ENCODE peak calls at places on chromosomes 12 and 14, in nine cellular contexts. P is CD4-positive, alpha-beta T cell; S is thoracic aorta; U is K562; Q is breast epithelium; V is cardiac muscle cell; I is mesothelial cell of epicardium; E is lower leg skin; C is nephron progenitor cell. Y is an unnamed sample.

GRCh38 chr12:120252071-120252906 is 13.2 kb downstream of the PXN start:
- DNase-seq in V (no peak), U (no peak), I (no peak), C (no peak), P (peak), E (no peak), S (no peak), Q (no peak), Y (peak)

GRCh38 chr12:46585854-46586621 is 213.5 kb upstream of the SLC38A2 start:
- DNase-seq in I (no peak), E (no peak), S (no peak), V (peak), P (peak), C (peak), Q (no peak), U (peak), Y (peak)

GRCh38 chr12:99522456-99522855 is 125.1 kb upstream of the GARIN6 start:
- DNase-seq in U (no peak), P (no peak), C (no peak), V (no peak), S (no peak), Q (no peak), E (no peak), I (no peak), Y (no peak)

GRCh38 chr12:6074394-6074793 is 50.1 kb downstream of the VWF start:
- DNase-seq in V (no peak), E (no peak), C (no peak), Q (no peak), S (no peak), U (no peak), P (no peak), I (no peak), Y (no peak)

GRCh38 chr14:104930526-104931322 is 6.0 kb downstream of the PLD4 start:
- DNase-seq in S (no peak), C (no peak), V (no peak), U (no peak), Q (no peak), I (no peak), E (peak), P (no peak), Y (no peak)

GRCh38 chr14:88228519-88229236 is 94.4 kb downstream of the KCNK10 start:
- DNase-seq in U (no peak), V (no peak), I (no peak), C (no peak), Q (no peak), P (no peak), E (no peak), S (no peak), Y (no peak)

GRCh38 chr14:99995700-99996356 is 69.4 kb upstream of the EVL start:
- DNase-seq in S (no peak), C (peak), E (no peak), U (peak), V (peak), I (no peak), P (peak), Q (no peak), Y (peak)

GRCh38 chr12:108799528-108800243 is 57.7 kb downstream of the SSH1 start:
- DNase-seq in I (no peak), S (no peak), E (no peak), C (no peak), V (no peak), Q (no peak), P (no peak), U (no peak), Y (no peak)

GRCh38 chr14:77502109-77502782 is 3.6 kb upstream of the ISM2 start:
- DNase-seq in U (no peak), P (no peak), I (no peak), V (no peak), Q (no peak), E (no peak), S (no peak), C (no peak), Y (no peak)

GRCh38 chr14:76376001-76376404 is at the start of gene ESRRB:
- DNase-seq in C (peak), I (peak), S (no peak), E (no peak), P (no peak), U (no peak), V (peak), Q (no peak), Y (no peak)

GRCh38 chr14:21268612-21269251 is 510 bp downstream of the HNRNPC start:
- DNase-seq in S (no peak), Q (peak), I (peak), V (peak), C (peak), U (peak), P (no peak), E (no peak), Y (no peak)

GRCh38 chr14:100708349-100709217 is 18.1 kb upstream of the DLK1 start:
- DNase-seq in I (peak), V (peak), P (no peak), S (no peak), Q (no peak), C (peak), U (no peak), E (no peak), Y (no peak)

GRCh38 chr12:132178801-132179401 is 34.6 kb downstream of the NOC4L start:
- DNase-seq in C (no peak), S (no peak), P (peak), I (no peak), V (no peak), U (no peak), Q (no peak), E (no peak), Y (no peak)

GRCh38 chr12:113274848-113275247 is 53.6 kb downstream of the TPCN1 start:
- DNase-seq in S (no peak), P (no peak), C (no peak), U (no peak), E (no peak), Q (no peak), V (peak), I (no peak), Y (no peak)

GRCh38 chr14:65206448-65207096 is 104.3 kb upstream of the MAX start:
- DNase-seq in V (no peak), E (no peak), U (no peak), Q (no peak), S (no peak), I (no peak), P (no peak), C (no peak), Y (no peak)

GRCh38 chr14:50520947-50521815 is 11.2 kb downstream of the MAP4K5 start:
- DNase-seq in S (peak), I (no peak), Q (no peak), P (no peak), C (no peak), V (no peak), E (no peak), U (no peak), Y (no peak)

GRCh38 chr12:1932264-1932777 is 13.9 kb upstream of the CACNA2D4 start:
- DNase-seq in P (no peak), S (no peak), C (no peak), E (peak), U (no peak), V (no peak), I (no peak), Q (no peak), Y (no peak)

GRCh38 chr12:87820524-87821194 is 208.5 kb downstream of the C12orf50 start:
- DNase-seq in E (no peak), S (no peak), Q (no peak), U (no peak), C (no peak), I (no peak), P (no peak), V (no peak), Y (no peak)

GRCh38 chr12:124595444-124595843 is 28.0 kb upstream of the NCOR2 start:
- DNase-seq in Q (no peak), E (no peak), U (no peak), C (no peak), V (no peak), S (no peak), I (no peak), P (no peak), Y (no peak)

GRCh38 chr12:41515953-41516352 is 327.8 kb downstream of the PDZRN4 start:
- DNase-seq in V (no peak), U (no peak), C (no peak), P (no peak), S (no peak), I (no peak), E (no peak), Q (no peak), Y (no peak)

GRCh38 chr12:2752676-2753371 is 41.9 kb upstream of the FKBP4 start:
- DNase-seq in C (peak), E (peak), Q (peak), U (peak), S (no peak), I (peak), P (peak), V (peak), Y (peak)

DNA sequence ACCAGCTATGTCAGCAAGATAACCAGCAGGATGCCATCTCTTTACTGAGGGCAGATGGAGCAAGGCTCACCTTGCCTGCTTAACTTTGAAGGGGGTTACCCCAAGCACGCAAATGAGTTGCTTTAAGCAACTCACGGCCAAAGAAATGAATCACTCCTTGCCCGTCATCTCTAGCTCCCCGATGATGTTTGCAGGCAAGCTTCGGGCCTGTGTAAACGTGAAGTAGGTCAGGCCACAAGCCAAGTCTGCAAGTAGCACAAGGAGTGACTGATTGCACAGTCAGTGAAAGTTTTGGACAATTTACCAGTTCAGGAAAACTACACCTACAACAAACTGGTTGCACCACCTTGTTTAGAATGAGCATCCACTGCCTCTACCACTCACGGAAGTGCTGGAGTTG is 699.7 kb upstream of the TBX3 start:
- DNase-seq in Q (peak), V (no peak), C (no peak), S (no peak), E (no peak), U (no peak), I (no peak), P (no peak), Y (no peak)
- TF ChIP-seq CTCF in Q (no peak), V (no peak), C (no peak), S (no peak), E (no peak), U (no peak), I (no peak), P (no peak), Y (no peak)

DNA sequence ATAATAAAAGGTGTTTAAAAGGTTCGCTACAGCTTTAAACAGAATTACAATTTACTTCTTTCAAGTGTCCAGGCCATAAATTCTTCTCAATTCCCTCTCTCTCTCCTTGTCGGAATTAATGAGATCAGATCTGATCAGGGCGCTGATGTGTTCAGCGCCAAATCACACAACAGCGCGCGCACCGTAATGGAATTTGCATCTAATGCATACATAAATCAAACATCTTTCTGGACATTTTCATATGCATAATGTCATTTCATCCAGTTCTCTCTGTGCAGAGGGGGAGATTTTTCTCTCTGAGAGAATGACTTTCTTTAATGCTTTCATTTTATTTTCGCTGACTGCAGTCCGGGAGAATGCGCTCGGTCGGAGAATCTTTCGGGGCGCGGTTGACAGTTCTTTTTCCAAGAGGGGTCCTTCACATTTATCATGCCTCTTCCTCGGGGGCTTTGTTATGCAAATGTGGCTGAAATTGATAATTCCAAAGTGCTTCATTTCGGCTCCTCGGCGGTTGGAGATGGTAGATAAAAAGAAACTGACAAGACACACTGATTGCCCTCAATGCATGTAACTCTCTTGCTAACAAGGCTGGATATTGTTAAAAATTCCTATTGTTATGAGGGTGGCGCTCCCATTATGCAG is 615.9 kb downstream of the VRK1 start:
- DNase-seq in S (no peak), Q (no peak), U (no peak), V (no peak), C (no peak), I (no peak), E (peak), P (no peak), Y (no peak)
- TF ChIP-seq CTCF in S (no peak), Q (no peak), U (no peak), V (no peak), C (no peak), I (no peak), E (no peak), P (no peak), Y (no peak)

GRCh38 chr14:30873308-30874119 is 845 bp upstream of the COCH start:
- DNase-seq in S (no peak), I (no peak), C (no peak), V (no peak), P (no peak), Q (no peak), E (no peak), U (no peak), Y (no peak)
- TF ChIP-seq CTCF in S (no peak), I (no peak), C (no peak), V (no peak), P (no peak), Q (no peak), E (no peak), U (no peak), Y (no peak)

DNA sequence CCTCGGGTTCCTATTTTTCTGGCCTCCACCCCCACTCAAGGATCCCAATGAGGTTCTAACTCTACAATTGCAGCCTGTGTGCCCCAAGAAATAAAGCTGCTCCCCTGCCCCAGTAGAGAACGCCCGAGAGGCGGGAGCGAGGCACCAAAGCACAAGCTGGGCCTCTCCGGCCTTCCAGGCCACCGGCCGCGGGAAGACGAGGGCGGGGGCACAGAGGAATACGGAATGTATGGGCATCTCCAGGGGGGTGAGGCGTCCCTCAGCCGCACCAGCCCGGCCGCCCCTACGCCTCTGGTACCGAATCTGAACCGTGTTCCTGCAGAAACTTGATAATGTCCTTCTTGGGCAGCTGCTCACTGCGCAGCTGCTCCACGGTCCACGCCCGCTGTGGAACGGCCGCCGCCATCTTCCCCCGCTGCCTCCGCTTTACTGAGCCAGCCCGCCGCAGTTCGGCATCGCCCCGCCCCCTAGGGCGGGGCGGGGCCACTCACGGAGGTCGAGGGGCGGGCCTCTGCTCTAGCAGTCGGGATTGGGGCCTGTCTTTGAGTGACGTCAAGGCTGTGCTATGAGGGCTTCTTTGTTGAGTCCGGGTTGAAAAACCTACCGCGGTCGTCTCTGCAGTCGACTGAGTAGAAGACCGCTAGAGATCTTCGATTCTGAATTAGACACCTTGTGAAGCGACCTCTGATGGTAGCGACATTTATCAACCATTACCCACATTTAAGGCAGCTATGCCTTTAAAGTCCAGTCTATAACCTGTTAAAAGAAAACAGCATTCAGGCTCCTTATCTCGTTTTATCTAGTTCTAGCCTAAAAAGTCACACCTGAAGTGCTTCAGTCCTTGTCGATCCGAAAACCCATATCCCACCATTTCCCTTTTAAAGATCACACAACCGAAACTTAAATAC is at the start of gene FKBP3:
- DNase-seq in I (peak), Q (peak), S (peak), E (peak), V (peak), C (peak), P (peak), U (peak), Y (peak)
- TF ChIP-seq CTCF in I (no peak), Q (no peak), S (no peak), E (no peak), V (peak), C (no peak), P (peak), U (peak), Y (no peak)

Y was measured in CD14-positive monocyte.